ENCODE peak calls at places on chromosomes 6 and 20, in five cellular contexts. X is lung, Z is tibial nerve, E is left ventricle myocardium inferior, A is transverse colon. C is an unnamed sample. For H3K4me1, the result is how much of the 10 kb centered on the place peaks cover.

GRCh38 chr6:148152244-148152643 is 190.4 kb upstream of the SASH1 start:
- DNase-seq in X (no peak), Z (no peak), E (no peak), A (peak), C (no peak)

GRCh38 chr6:104396077-104396476 is 463.6 kb downstream of the HACE1 start:
- DNase-seq in X (no peak), Z (no peak), E (no peak), A (no peak), C (no peak)

GRCh38 chr6:79250107-79250514 is 15.6 kb upstream of the HMGN3 start:
- DNase-seq in X (no peak), Z (no peak), E (no peak), A (no peak), C (no peak)

GRCh38 chr6:27630727-27631613 is 158.1 kb upstream of the ZNF184 start:
- DNase-seq in X (no peak), Z (no peak), E (no peak), A (peak), C (no peak)

GRCh38 chr6:117483004-117483644 is 650 bp downstream of the DCBLD1 start:
- DNase-seq in X (peak), Z (no peak), E (peak), A (peak), C (no peak)

GRCh38 chr6:32944265-32944664 is 3.4 kb upstream of the HLA-DMB start:
- DNase-seq in X (peak), Z (no peak), E (no peak), A (peak), C (no peak)

GRCh38 chr20:49518576-49518975 is 36.1 kb upstream of the KCNB1 start:
- DNase-seq in X (no peak), Z (no peak), E (no peak), A (no peak), C (no peak)

GRCh38 chr6:139240161-139241010 is 51.4 kb downstream of the TXLNB start:
- DNase-seq in X (no peak), Z (no peak), E (no peak), A (peak), C (no peak)

GRCh38 chr6:42692151-42692911 is 30.1 kb downstream of the PRPH2 start:
- DNase-seq in X (peak), Z (no peak), E (no peak), A (no peak), C (no peak)

GRCh38 chr20:8722277-8722928 is 346.5 kb upstream of the PLCB4 start:
- DNase-seq in X (no peak), Z (no peak), E (no peak), A (peak), C (peak)

GRCh38 chr6:82084324-82084920 is 163.1 kb downstream of the IBTK start:
- DNase-seq in X (no peak), Z (no peak), E (no peak), A (no peak), C (no peak)
- H3K4me1 ChIP-seq in X (under half), Z (under half), E (under half), A (under half), C (under half)

DNA sequence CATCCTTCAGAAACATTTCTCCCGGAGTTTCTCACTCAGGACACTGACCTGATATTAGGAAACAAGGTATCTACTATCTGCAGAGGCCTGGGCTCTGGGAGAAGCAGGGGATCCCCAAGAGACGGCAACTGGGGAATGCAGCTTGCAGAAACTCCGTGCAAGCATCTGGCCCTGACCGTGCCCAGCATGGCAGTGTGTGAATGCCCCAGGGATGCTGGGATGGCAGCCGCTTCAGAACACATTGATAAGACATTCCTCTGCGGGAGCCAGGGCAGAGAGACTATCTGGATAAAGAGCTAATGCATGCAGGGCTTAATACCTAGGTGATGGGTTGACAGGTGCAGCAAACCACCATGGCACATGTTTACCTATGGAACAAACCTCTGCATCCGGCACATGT is 55.4 kb downstream of the NFATC2 start:
- DNase-seq in X (no peak), Z (no peak), E (no peak), A (no peak), C (no peak)
- H3K4me3 ChIP-seq in X (no peak), Z (no peak), E (no peak), A (no peak), C (no peak)

GRCh38 chr6:159865226-159865920 is 25.4 kb upstream of the MAS1 start:
- DNase-seq in X (no peak), Z (no peak), E (no peak), A (no peak), C (no peak)
- H3K4me1 ChIP-seq in X (under half), Z (under half), E (under half), A (under half), C (under half)

GRCh38 chr20:51861726-51862466 is 59.6 kb upstream of the SALL4 start:
- DNase-seq in X (no peak), Z (no peak), E (no peak), A (no peak), C (no peak)

GRCh38 chr20:51860015-51860882 is 57.9 kb upstream of the SALL4 start:
- DNase-seq in X (no peak), Z (no peak), E (no peak), A (peak), C (no peak)

GRCh38 chr20:51864967-51865366 is 62.6 kb upstream of the SALL4 start:
- DNase-seq in X (no peak), Z (no peak), E (no peak), A (no peak), C (no peak)

GRCh38 chr20:51862796-51863195 is 60.5 kb upstream of the SALL4 start:
- DNase-seq in X (no peak), Z (no peak), E (no peak), A (no peak), C (no peak)
- H3K4me3 ChIP-seq in X (no peak), Z (no peak), E (no peak), A (no peak), C (no peak)

GRCh38 chr20:41224281-41224680 is 86.9 kb downstream of the PLCG1 start:
- DNase-seq in X (no peak), Z (no peak), E (no peak), A (no peak), C (no peak)

GRCh38 chr20:41222299-41222698 is 85.0 kb downstream of the PLCG1 start:
- DNase-seq in X (no peak), Z (no peak), E (no peak), A (no peak), C (no peak)

GRCh38 chr20:41221614-41222218 is 84.4 kb downstream of the PLCG1 start:
- DNase-seq in X (no peak), Z (no peak), E (no peak), A (no peak), C (no peak)

GRCh38 chr20:41223112-41223511 is 85.8 kb downstream of the PLCG1 start:
- DNase-seq in X (no peak), Z (no peak), E (no peak), A (no peak), C (no peak)

DNA sequence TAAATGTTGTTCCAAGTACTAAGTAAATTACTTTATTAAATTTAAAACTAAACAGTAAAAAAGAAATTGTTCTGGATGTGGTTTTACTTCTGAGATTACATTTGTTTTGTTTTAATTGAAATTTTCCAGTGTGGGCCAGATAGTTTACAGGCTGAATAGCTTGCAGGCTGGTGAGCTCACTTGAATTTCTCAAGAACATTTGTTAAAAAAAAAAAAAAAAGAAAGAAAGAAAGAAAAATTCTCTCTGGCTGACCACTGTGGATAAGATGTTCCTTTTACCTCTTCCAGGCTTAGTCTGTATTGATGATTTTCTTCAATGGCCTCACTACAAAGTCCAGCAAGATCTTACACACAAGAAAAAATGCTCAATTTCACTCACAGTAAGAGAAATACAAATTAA is 85.4 kb downstream of the PLCG1 start:
- DNase-seq in X (no peak), Z (no peak), E (no peak), A (no peak), C (no peak)
- H3K4me1 ChIP-seq in X (under half), Z (under half), E (under half), A (under half), C (under half)

GRCh38 chr6:140979642-140980091 is 1153.1 kb upstream of the GJE1 start:
- DNase-seq in X (peak), Z (peak), E (no peak), A (no peak), C (no peak)
- H3K4me3 ChIP-seq in X (no peak), Z (no peak), E (no peak), A (no peak), C (no peak)